ENCODE peak calls at places on chromosomes 16 and 17, in seven cellular contexts. One of them, this sample, is unnamed.

GRCh38 chr17:32503251-32504165 is 16.7 kb downstream of the CDK5R1 start:
- DNase-seq in psoas muscle: no peak
- DNase-seq in transverse colon: peak; percentile 36
- DNase-seq in left lung: no peak
- DNase-seq in Panc1: no peak
- DNase-seq in heart right ventricle: no peak
- DNase-seq in pancreas: no peak
- DNase-seq in this sample: no peak

GRCh38 chr16:29192329-29193247 is 207.7 kb downstream of the LAT start:
- DNase-seq in psoas muscle: no peak
- DNase-seq in transverse colon: peak; percentile 5
- DNase-seq in left lung: no peak
- DNase-seq in Panc1: no peak
- DNase-seq in heart right ventricle: no peak
- DNase-seq in pancreas: no peak
- DNase-seq in this sample: no peak

GRCh38 chr16:79146-80054 is 1.4 kb downstream of the MPG start:
- DNase-seq in psoas muscle: no peak
- DNase-seq in transverse colon: no peak
- DNase-seq in left lung: no peak
- DNase-seq in Panc1: no peak
- DNase-seq in heart right ventricle: no peak
- DNase-seq in pancreas: no peak
- DNase-seq in this sample: no peak

GRCh38 chr16:23282508-23282907 is 19.6 kb upstream of the SCNN1B start:
- DNase-seq in psoas muscle: no peak
- DNase-seq in transverse colon: no peak
- DNase-seq in left lung: no peak
- DNase-seq in Panc1: no peak
- DNase-seq in heart right ventricle: no peak
- DNase-seq in pancreas: no peak
- DNase-seq in this sample: no peak

GRCh38 chr16:50338371-50339231 is 30.2 kb downstream of the BRD7 start:
- DNase-seq in psoas muscle: no peak
- DNase-seq in transverse colon: no peak
- DNase-seq in left lung: no peak
- DNase-seq in Panc1: no peak
- DNase-seq in heart right ventricle: no peak
- DNase-seq in pancreas: no peak
- DNase-seq in this sample: no peak

GRCh38 chr17:6346986-6347385 is 87.9 kb downstream of the AIPL1 start:
- DNase-seq in psoas muscle: no peak
- DNase-seq in transverse colon: no peak
- DNase-seq in left lung: no peak
- DNase-seq in Panc1: no peak
- DNase-seq in heart right ventricle: no peak
- DNase-seq in pancreas: no peak
- DNase-seq in this sample: no peak

GRCh38 chr17:39450051-39450450 is 1.0 kb downstream of the MED1 start:
- DNase-seq in psoas muscle: no peak
- DNase-seq in transverse colon: no peak
- DNase-seq in left lung: no peak
- DNase-seq in Panc1: no peak
- DNase-seq in heart right ventricle: no peak
- DNase-seq in pancreas: no peak
- DNase-seq in this sample: no peak

GRCh38 chr16:54361246-54361645 is 74.7 kb upstream of the IRX3 start:
- DNase-seq in psoas muscle: no peak
- DNase-seq in transverse colon: no peak
- DNase-seq in left lung: no peak
- DNase-seq in Panc1: no peak
- DNase-seq in heart right ventricle: no peak
- DNase-seq in pancreas: no peak
- DNase-seq in this sample: no peak

GRCh38 chr16:3235856-3236669 is 1.1 kb upstream of the ZNF200 start:
- DNase-seq in psoas muscle: peak; percentile 55
- DNase-seq in transverse colon: peak; percentile 48
- DNase-seq in left lung: peak; percentile 87
- DNase-seq in Panc1: no peak
- DNase-seq in heart right ventricle: peak; percentile 47
- DNase-seq in pancreas: peak; percentile 36
- DNase-seq in this sample: no peak

GRCh38 chr17:48162946-48163506 is 55.5 kb downstream of the SNX11 start:
- DNase-seq in psoas muscle: no peak
- DNase-seq in transverse colon: peak; percentile 11
- DNase-seq in left lung: no peak
- DNase-seq in Panc1: no peak
- DNase-seq in heart right ventricle: no peak
- DNase-seq in pancreas: peak; percentile 44
- DNase-seq in this sample: no peak

GRCh38 chr17:75490953-75491649 is 24.2 kb downstream of the CASKIN2 start:
- DNase-seq in psoas muscle: no peak
- DNase-seq in transverse colon: no peak
- DNase-seq in left lung: peak; percentile 67
- DNase-seq in Panc1: no peak
- DNase-seq in heart right ventricle: no peak
- DNase-seq in pancreas: no peak
- DNase-seq in this sample: no peak

GRCh38 chr17:13864551-13864950 is 204.8 kb upstream of the COX10 start:
- DNase-seq in psoas muscle: no peak
- DNase-seq in transverse colon: no peak
- DNase-seq in left lung: no peak
- DNase-seq in Panc1: no peak
- DNase-seq in heart right ventricle: no peak
- DNase-seq in pancreas: no peak
- DNase-seq in this sample: no peak

GRCh38 chr16:17225551-17225950 is 245.2 kb downstream of the XYLT1 start:
- DNase-seq in psoas muscle: no peak
- DNase-seq in transverse colon: no peak
- DNase-seq in left lung: no peak
- DNase-seq in Panc1: no peak
- DNase-seq in heart right ventricle: no peak
- DNase-seq in pancreas: no peak
- DNase-seq in this sample: no peak

GRCh38 chr17:10063730-10064221 is 134.6 kb downstream of the GAS7 start:
- DNase-seq in psoas muscle: no peak
- DNase-seq in transverse colon: peak; percentile 20
- DNase-seq in left lung: peak; percentile 82
- DNase-seq in Panc1: no peak
- DNase-seq in heart right ventricle: no peak
- DNase-seq in pancreas: peak; percentile 40
- DNase-seq in this sample: no peak

GRCh38 chr16:65731840-65732239 is 610.0 kb upstream of the CDH11 start:
- DNase-seq in psoas muscle: no peak
- DNase-seq in transverse colon: no peak
- DNase-seq in left lung: no peak
- DNase-seq in Panc1: no peak
- DNase-seq in heart right ventricle: no peak
- DNase-seq in pancreas: no peak
- DNase-seq in this sample: peak; percentile 52

GRCh38 chr17:71522383-71522782 is 598.4 kb upstream of the SOX9 start:
- DNase-seq in psoas muscle: no peak
- DNase-seq in transverse colon: no peak
- DNase-seq in left lung: no peak
- DNase-seq in Panc1: no peak
- DNase-seq in heart right ventricle: no peak
- DNase-seq in pancreas: no peak
- DNase-seq in this sample: no peak

GRCh38 chr16:83200005-83200779 is 573.4 kb downstream of the CDH13 start:
- DNase-seq in psoas muscle: no peak
- DNase-seq in transverse colon: no peak
- DNase-seq in left lung: no peak
- DNase-seq in Panc1: no peak
- DNase-seq in heart right ventricle: peak; percentile 11
- DNase-seq in pancreas: no peak
- DNase-seq in this sample: peak; percentile 43

GRCh38 chr16:57534881-57535658 is 1.3 kb downstream of the CCDC102A start:
- DNase-seq in psoas muscle: no peak
- DNase-seq in transverse colon: no peak
- DNase-seq in left lung: no peak
- DNase-seq in Panc1: no peak
- DNase-seq in heart right ventricle: no peak
- DNase-seq in pancreas: no peak
- DNase-seq in this sample: no peak

GRCh38 chr16:17252064-17252463 is 218.7 kb downstream of the XYLT1 start:
- DNase-seq in psoas muscle: no peak
- DNase-seq in transverse colon: no peak
- DNase-seq in left lung: no peak
- DNase-seq in Panc1: no peak
- DNase-seq in heart right ventricle: no peak
- DNase-seq in pancreas: no peak
- DNase-seq in this sample: no peak

GRCh38 chr16:88405325-88406060 is 22.7 kb downstream of the ZNF469 start:
- DNase-seq in psoas muscle: peak; percentile 55
- DNase-seq in transverse colon: no peak
- DNase-seq in left lung: no peak
- DNase-seq in Panc1: no peak
- DNase-seq in heart right ventricle: peak; percentile 48
- DNase-seq in pancreas: no peak
- DNase-seq in this sample: no peak

GRCh38 chr17:48492401-48493298 is 38.2 kb downstream of the HOXB1 start:
- DNase-seq in psoas muscle: peak; percentile 76
- DNase-seq in transverse colon: peak; percentile 80
- DNase-seq in left lung: peak; percentile 88
- DNase-seq in Panc1: no peak
- DNase-seq in heart right ventricle: peak; percentile 75
- DNase-seq in pancreas: peak; percentile 52
- DNase-seq in this sample: no peak

GRCh38 chr17:59027750-59028149 is 78.9 kb downstream of the TRIM37 start:
- DNase-seq in psoas muscle: no peak
- DNase-seq in transverse colon: no peak
- DNase-seq in left lung: no peak
- DNase-seq in Panc1: no peak
- DNase-seq in heart right ventricle: no peak
- DNase-seq in pancreas: no peak
- DNase-seq in this sample: no peak

GRCh38 chr17:17103160-17103559 is 60.9 kb downstream of the MPRIP start:
- DNase-seq in psoas muscle: no peak
- DNase-seq in transverse colon: no peak
- DNase-seq in left lung: no peak
- DNase-seq in Panc1: no peak
- DNase-seq in heart right ventricle: no peak
- DNase-seq in pancreas: no peak
- DNase-seq in this sample: no peak

GRCh38 chr17:80588687-80589086 is 44.0 kb downstream of the RPTOR start:
- DNase-seq in psoas muscle: no peak
- DNase-seq in transverse colon: no peak
- DNase-seq in left lung: no peak
- DNase-seq in Panc1: no peak
- DNase-seq in heart right ventricle: no peak
- DNase-seq in pancreas: no peak
- DNase-seq in this sample: no peak

GRCh38 chr16:30459456-30459855 is 13.1 kb upstream of the ITGAL start:
- DNase-seq in psoas muscle: no peak
- DNase-seq in transverse colon: no peak
- DNase-seq in left lung: no peak
- DNase-seq in Panc1: no peak
- DNase-seq in heart right ventricle: no peak
- DNase-seq in pancreas: no peak
- DNase-seq in this sample: no peak
- H3K27ac ChIP-seq in psoas muscle: no peak overlapping the region
- H3K27ac ChIP-seq in transverse colon: peak overlapping the region; percentile 54
- H3K27ac ChIP-seq in left lung: peak overlapping the region; percentile 68
- H3K27ac ChIP-seq in Panc1: no peak overlapping the region
- H3K27ac ChIP-seq in heart right ventricle: no peak overlapping the region
- H3K27ac ChIP-seq in pancreas: no peak overlapping the region
- H3K27ac ChIP-seq in this sample: no peak overlapping the region

DNA sequence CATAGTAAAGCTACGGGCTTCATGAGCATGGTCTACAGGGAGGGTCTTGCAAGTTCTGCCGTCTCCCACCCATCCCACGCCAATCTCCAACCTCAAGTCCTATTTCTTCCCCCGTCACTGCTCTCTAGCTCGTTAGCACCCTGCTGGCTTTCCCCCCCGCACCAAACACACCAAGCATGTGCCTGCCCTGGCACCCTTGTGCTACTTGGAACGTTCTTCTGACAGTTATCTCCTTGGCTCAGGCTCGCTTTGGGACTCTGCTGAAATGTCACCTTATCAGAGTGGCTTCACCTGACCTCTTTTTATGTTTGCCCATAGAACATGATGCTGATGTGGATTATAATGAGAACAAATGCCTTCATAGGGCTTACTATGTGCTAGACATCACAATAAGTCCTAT is 21.9 kb downstream of the GLYR1 start:
- DNase-seq in psoas muscle: no peak
- DNase-seq in transverse colon: no peak
- DNase-seq in left lung: no peak
- DNase-seq in Panc1: no peak
- DNase-seq in heart right ventricle: peak; percentile 51
- DNase-seq in pancreas: no peak
- DNase-seq in this sample: no peak
- H3K27ac ChIP-seq in psoas muscle: peak overlapping the region; percentile 41
- H3K27ac ChIP-seq in transverse colon: no peak overlapping the region
- H3K27ac ChIP-seq in left lung: no peak overlapping the region
- H3K27ac ChIP-seq in Panc1: no peak overlapping the region
- H3K27ac ChIP-seq in heart right ventricle: peak overlapping the region; percentile 85
- H3K27ac ChIP-seq in pancreas: no peak overlapping the region
- H3K27ac ChIP-seq in this sample: no peak overlapping the region

DNA sequence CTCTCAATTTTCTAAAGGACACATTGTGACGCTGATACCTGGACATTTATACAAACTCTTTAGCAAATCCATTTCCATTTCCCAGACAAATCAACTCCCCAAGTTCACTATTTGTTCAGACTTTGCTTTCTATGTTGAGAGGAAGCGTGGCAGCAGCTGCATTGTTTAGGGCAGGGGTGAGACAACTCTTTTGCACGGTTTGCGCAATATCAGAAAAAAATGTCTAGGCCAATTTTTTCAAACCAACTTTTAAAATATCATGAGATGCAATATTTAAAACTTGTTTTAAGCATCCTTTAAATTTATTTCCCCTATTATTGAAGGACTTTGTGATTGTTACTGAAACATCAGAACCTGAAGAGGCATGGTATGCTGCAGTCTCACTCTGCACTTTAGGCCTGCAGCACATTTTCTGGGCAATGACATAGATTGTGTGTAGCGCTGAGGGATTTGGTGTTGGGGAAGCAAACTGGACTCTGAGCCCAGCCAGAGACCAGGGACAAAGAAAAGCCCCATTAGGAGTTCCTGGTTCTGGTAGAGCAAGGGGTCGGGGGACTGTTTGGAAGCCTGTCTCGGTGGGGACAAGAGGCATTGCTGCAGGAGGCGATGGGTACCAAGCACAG is 6.4 kb upstream of the CCDC182 start:
- DNase-seq in psoas muscle: no peak
- DNase-seq in transverse colon: no peak
- DNase-seq in left lung: no peak
- DNase-seq in Panc1: no peak
- DNase-seq in heart right ventricle: no peak
- DNase-seq in pancreas: no peak
- DNase-seq in this sample: no peak
- H3K27ac ChIP-seq in psoas muscle: no peak overlapping the region
- H3K27ac ChIP-seq in transverse colon: no peak overlapping the region
- H3K27ac ChIP-seq in left lung: no peak overlapping the region
- H3K27ac ChIP-seq in Panc1: no peak overlapping the region
- H3K27ac ChIP-seq in heart right ventricle: no peak overlapping the region
- H3K27ac ChIP-seq in pancreas: no peak overlapping the region
- H3K27ac ChIP-seq in this sample: no peak overlapping the region

DNA sequence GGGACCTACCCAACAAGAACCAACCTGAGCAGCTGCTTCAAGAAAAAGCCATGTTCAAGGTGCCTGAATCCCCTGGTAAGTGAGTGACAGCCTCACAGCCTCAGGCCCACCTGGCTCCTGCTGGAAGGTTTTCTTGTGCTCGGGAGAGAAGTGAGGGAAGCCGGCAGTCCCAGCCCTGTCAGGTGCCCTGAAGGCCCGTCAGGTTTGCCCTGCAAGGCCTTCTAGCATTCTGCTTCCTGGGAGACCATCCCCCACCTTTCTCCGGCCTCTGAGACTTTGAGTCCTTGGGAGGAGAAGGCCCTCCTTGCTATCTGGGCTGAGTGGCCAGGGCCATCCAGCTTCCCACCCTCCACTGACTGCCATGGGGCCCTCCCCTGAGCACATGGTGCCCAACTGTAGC is 166.7 kb upstream of the ZNF267 start:
- DNase-seq in psoas muscle: no peak
- DNase-seq in transverse colon: no peak
- DNase-seq in left lung: peak; percentile 47
- DNase-seq in Panc1: no peak
- DNase-seq in heart right ventricle: no peak
- DNase-seq in pancreas: no peak
- DNase-seq in this sample: no peak
- H3K27ac ChIP-seq in psoas muscle: no peak overlapping the region
- H3K27ac ChIP-seq in transverse colon: no peak overlapping the region
- H3K27ac ChIP-seq in left lung: no peak overlapping the region
- H3K27ac ChIP-seq in Panc1: no peak overlapping the region
- H3K27ac ChIP-seq in heart right ventricle: no peak overlapping the region
- H3K27ac ChIP-seq in pancreas: no peak overlapping the region
- H3K27ac ChIP-seq in this sample: no peak overlapping the region

This sample was measured in epithelial cell of prostate.